ENCODE peak calls at places on chromosomes 6 and 20, in seven cellular contexts. J, C, I, M, B, Q and X are unnamed samples. For H3K36me3, the result is how much of the 10 kb centered on the place peaks cover.

GRCh38 chr6:39140556-39141191 is 25.7 kb upstream of the SAYSD1 start:
- DNase-seq in M (no peak), C (no peak), Q (no peak), I (no peak), J (no peak), B (no peak), X (no peak)

GRCh38 chr6:81999270-81999669 is 246.8 kb upstream of the TENT5A start:
- DNase-seq in B (no peak), M (no peak), C (no peak), J (no peak), I (no peak), Q (no peak), X (no peak)

GRCh38 chr20:57047281-57048026 is 219.0 kb downstream of the BMP7 start:
- DNase-seq in J (no peak), M (no peak), C (no peak), B (no peak), I (peak), Q (no peak), X (peak)

GRCh38 chr20:25454153-25454900 is 46.9 kb downstream of the GINS1 start:
- DNase-seq in M (no peak), B (no peak), J (no peak), C (no peak), I (peak), Q (no peak), X (no peak)

GRCh38 chr6:109446541-109446940 is 6.0 kb downstream of the SMPD2 start:
- DNase-seq in M (no peak), C (no peak), J (no peak), B (no peak), Q (no peak), I (peak), X (no peak)

GRCh38 chr6:147911686-147912085 is 403.2 kb downstream of the SAMD5 start:
- DNase-seq in B (no peak), Q (no peak), C (no peak), J (no peak), M (no peak), I (no peak), X (no peak)

GRCh38 chr6:149235130-149235561 is 82.4 kb upstream of the TAB2 start:
- DNase-seq in C (peak), Q (peak), J (peak), B (peak), M (no peak), I (no peak), X (no peak)

GRCh38 chr6:26218824-26219223 is 131.6 kb downstream of the HFE start:
- DNase-seq in I (no peak), C (peak), M (no peak), B (no peak), Q (no peak), J (no peak), X (no peak)

GRCh38 chr6:167097770-167098169 is 25.1 kb upstream of the CCR6 start:
- DNase-seq in B (no peak), I (no peak), J (no peak), Q (no peak), C (no peak), M (no peak), X (no peak)

GRCh38 chr6:80527552-80528052 is 421.1 kb downstream of the BCKDHB start:
- DNase-seq in C (no peak), J (no peak), M (no peak), Q (no peak), I (no peak), B (no peak), X (peak)

GRCh38 chr20:1830240-1830639 is 65.0 kb upstream of the SIRPA start:
- DNase-seq in M (no peak), B (peak), C (peak), Q (no peak), J (peak), I (peak), X (no peak)

GRCh38 chr6:105080279-105080678 is 99.5 kb downstream of the POPDC3 start:
- DNase-seq in Q (no peak), M (no peak), J (no peak), C (no peak), I (no peak), B (no peak), X (no peak)
- H3K4me3 ChIP-seq in Q (no peak), M (no peak), J (no peak), C (no peak), I (no peak), B (no peak), X (no peak)

GRCh38 chr20:38514947-38515346 is 42.3 kb downstream of the RALGAPB start:
- DNase-seq in C (no peak), B (no peak), I (no peak), M (no peak), J (no peak), Q (no peak), X (no peak)

GRCh38 chr20:38515631-38516030 is 43.0 kb downstream of the RALGAPB start:
- DNase-seq in C (peak), J (no peak), Q (no peak), I (no peak), B (peak), M (no peak), X (no peak)

GRCh38 chr20:38514185-38514584 is 41.5 kb downstream of the RALGAPB start:
- DNase-seq in I (no peak), C (no peak), J (no peak), Q (no peak), B (no peak), M (no peak), X (no peak)
- H3K36me3 ChIP-seq in I (under half), C (under half), J (under half), Q (under half), B (under half), M (under half), X (under half)

GRCh38 chr20:63697868-63698545 is 1.6 kb downstream of the TNFRSF6B start:
- DNase-seq in M (no peak), C (peak), B (no peak), Q (no peak), I (peak), J (no peak), X (no peak)
- H3K4me3 ChIP-seq in M (no peak), C (no peak), B (no peak), Q (no peak), I (no peak), J (peak), X (no peak)

GRCh38 chr20:44946266-44946852 is 13.8 kb downstream of the TOMM34 start:
- DNase-seq in C (no peak), J (no peak), M (no peak), Q (no peak), B (no peak), I (no peak), X (no peak)

GRCh38 chr20:44945261-44945660 is 14.9 kb downstream of the TOMM34 start:
- DNase-seq in B (no peak), J (no peak), M (no peak), C (peak), I (no peak), Q (no peak), X (no peak)

GRCh38 chr20:44950368-44950767 is 9.8 kb downstream of the TOMM34 start:
- DNase-seq in Q (no peak), C (no peak), B (no peak), J (no peak), I (no peak), M (no peak), X (no peak)

GRCh38 chr20:44948513-44948912 is 11.7 kb downstream of the TOMM34 start:
- DNase-seq in B (no peak), C (no peak), I (no peak), Q (no peak), J (no peak), M (no peak), X (no peak)

GRCh38 chr20:44948107-44948506 is 12.1 kb downstream of the TOMM34 start:
- DNase-seq in I (no peak), J (no peak), M (no peak), C (no peak), Q (no peak), B (no peak), X (no peak)
- H3K36me3 ChIP-seq in I (under half), J (under half), M (half or more), C (half or more), Q (under half), B (under half), X (under half)